ENCODE peak calls at places on chromosome X, in six cellular contexts. C is prostate gland, Y is sigmoid colon, L is vagina, E is A549, B is uterus. I is an unnamed sample.
A peak's percentile ranks its signal among the peaks of the same experiment; 100 is the strongest.

GRCh38 chrX:149982310-149982709 is 44.0 kb upstream of the EOLA2 start:
- DNase-seq in C (no peak), Y (no peak), L (no peak), E (no peak), B (no peak), I (no peak)

GRCh38 chrX:101415180-101416130 is 7.4 kb downstream of the HNRNPH2 start:
- DNase-seq in C (peak; percentile 28), Y (no peak), L (no peak), E (peak; percentile 57), B (peak; percentile 30), I (no peak)

GRCh38 chrX:72372735-72373134 is 67.0 kb upstream of the CITED1 start:
- DNase-seq in C (no peak), Y (no peak), L (no peak), E (no peak), B (no peak), I (no peak)

GRCh38 chrX:94576367-94577004 is 902.5 kb downstream of the FAM133A start:
- DNase-seq in C (no peak), Y (no peak), L (no peak), E (no peak), B (no peak), I (no peak)

GRCh38 chrX:9312922-9313867 is 151.7 kb upstream of the TBL1X start:
- DNase-seq in C (no peak), Y (no peak), L (no peak), E (peak; percentile 7), B (no peak), I (no peak)

GRCh38 chrX:10415704-10416001 is 204.7 kb downstream of the MID1 start:
- DNase-seq in C (no peak), Y (no peak), L (no peak), E (no peak), B (no peak), I (no peak)

GRCh38 chrX:68114573-68115199 is 318.6 kb downstream of the OPHN1 start:
- DNase-seq in C (no peak), Y (no peak), L (no peak), E (no peak), B (no peak), I (no peak)

GRCh38 chrX:129701624-129702069 is 37.1 kb upstream of the XPNPEP2 start:
- DNase-seq in C (no peak), Y (peak; percentile 90), L (no peak), E (no peak), B (peak; percentile 83), I (peak; percentile 72)

GRCh38 chrX:150460781-150461180 is 97.7 kb downstream of the MAMLD1 start:
- DNase-seq in C (no peak), Y (no peak), L (peak; percentile 92), E (no peak), B (no peak), I (no peak)

GRCh38 chrX:41589634-41590270 is 99.0 kb upstream of the GPR34 start:
- DNase-seq in C (no peak), Y (no peak), L (no peak), E (peak; percentile 8), B (no peak), I (no peak)

GRCh38 chrX:7191681-7192110 is 43.7 kb upstream of the PUDP start:
- DNase-seq in C (no peak), Y (no peak), L (no peak), E (no peak), B (no peak), I (no peak)

GRCh38 chrX:13464599-13465275 is 104.7 kb upstream of the EGFL6 start:
- DNase-seq in C (no peak), Y (no peak), L (no peak), E (no peak), B (no peak), I (no peak)

GRCh38 chrX:72716766-72717165 is 2.7 kb upstream of the PHKA1 start:
- DNase-seq in C (no peak), Y (no peak), L (no peak), E (no peak), B (no peak), I (peak; percentile 63)

GRCh38 chrX:71632923-71633657 is 14.8 kb upstream of the CXCR3 start:
- DNase-seq in C (no peak), Y (no peak), L (no peak), E (no peak), B (no peak), I (no peak)

DNA sequence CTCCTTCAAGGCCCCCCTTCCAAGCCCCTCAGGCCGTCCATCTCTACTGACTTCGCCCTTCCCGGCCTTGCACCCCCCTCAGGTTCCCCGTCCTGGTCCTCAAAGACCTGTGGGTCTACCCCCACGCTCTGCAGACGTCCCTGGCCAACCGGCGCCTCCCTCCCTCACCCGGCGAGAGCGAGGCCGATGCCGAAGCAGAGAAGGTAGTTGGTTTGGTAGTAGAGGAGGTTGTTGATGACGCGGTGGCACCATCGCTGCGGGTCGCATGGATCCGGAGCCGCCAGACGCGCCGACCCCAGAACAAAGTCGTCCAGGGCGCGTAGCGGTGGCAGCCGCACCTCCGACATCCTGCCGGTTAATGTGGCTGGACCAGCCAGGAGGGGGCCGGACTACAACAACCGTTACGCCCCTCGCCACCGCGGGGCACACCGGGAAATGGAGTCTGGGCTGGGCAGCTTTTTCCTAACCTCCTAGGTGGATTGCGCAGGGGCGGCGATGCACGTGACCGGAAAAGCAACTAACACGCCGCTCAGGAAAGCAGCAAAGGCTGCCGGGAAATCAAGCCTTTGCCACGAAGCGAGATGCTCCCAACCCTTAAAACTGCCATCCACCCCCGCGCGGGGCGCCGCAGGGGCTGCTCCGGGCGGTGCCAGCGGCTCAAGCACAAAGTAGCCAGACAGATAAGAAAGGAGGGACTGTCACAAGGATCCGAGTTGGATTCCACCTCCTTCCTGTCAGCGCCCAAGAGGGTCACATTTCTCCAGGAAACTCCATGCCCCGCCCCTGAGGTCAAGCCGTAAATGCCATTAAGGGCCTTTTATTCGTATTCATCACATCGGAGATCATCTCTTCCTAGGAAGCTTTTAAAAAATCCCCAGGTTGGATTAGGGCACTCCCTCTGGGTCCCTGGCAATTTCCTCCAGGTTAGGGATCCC is at the start of gene PRAF2:
- DNase-seq in C (peak; percentile 91), Y (peak; percentile 97), L (no peak), E (peak; percentile 94), B (peak; percentile 92), I (peak; percentile 92)
- TF ChIP-seq POLR2A in C (peak; percentile 57), Y (no peak), L (peak; percentile 46), E (peak; percentile 63), B (peak; percentile 66), I (peak; percentile 48)

GRCh38 chrX:136199365-136199764 is 51.8 kb downstream of the MAP7D3 start:
- DNase-seq in C (no peak), Y (no peak), L (no peak), E (no peak), B (no peak), I (no peak)

GRCh38 chrX:136203438-136203837 is 47.8 kb downstream of the MAP7D3 start:
- DNase-seq in C (no peak), Y (no peak), L (no peak), E (no peak), B (no peak), I (no peak)

GRCh38 chrX:136200466-136200865 is 50.7 kb downstream of the MAP7D3 start:
- DNase-seq in C (no peak), Y (no peak), L (no peak), E (peak; percentile 53), B (no peak), I (peak; percentile 46)

GRCh38 chrX:136202889-136203288 is 48.3 kb downstream of the MAP7D3 start:
- DNase-seq in C (no peak), Y (no peak), L (no peak), E (no peak), B (no peak), I (no peak)

DNA sequence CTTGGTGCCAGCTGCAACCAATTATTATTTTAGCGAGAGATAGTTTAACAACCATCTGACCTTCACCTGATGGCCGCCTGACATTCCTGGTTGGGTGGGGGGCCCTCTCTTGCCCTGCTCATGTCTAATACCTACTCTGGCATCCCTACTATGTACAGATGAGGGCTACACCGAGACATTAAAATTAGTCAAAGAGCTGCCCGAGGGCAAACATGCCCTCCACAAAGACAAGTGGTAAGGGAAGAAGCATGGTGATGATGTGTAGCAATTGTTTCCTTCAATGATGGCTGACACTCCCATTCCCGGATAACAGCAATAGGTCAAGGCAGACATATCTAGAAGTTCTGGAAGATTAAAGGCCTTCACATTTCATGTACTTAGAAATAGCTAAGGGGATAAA is 49.6 kb downstream of the MAP7D3 start:
- DNase-seq in C (no peak), Y (no peak), L (no peak), E (no peak), B (no peak), I (no peak)
- H3K4me1 ChIP-seq in C (no peaks in the 10 kb centered on the region), Y (peaks cover 28% of the 10 kb centered on the region), L (peaks cover 31% of the 10 kb centered on the region), E (peaks cover 40% of the 10 kb centered on the region), B (no peaks in the 10 kb centered on the region), I (peaks cover 19% of the 10 kb centered on the region)

DNA sequence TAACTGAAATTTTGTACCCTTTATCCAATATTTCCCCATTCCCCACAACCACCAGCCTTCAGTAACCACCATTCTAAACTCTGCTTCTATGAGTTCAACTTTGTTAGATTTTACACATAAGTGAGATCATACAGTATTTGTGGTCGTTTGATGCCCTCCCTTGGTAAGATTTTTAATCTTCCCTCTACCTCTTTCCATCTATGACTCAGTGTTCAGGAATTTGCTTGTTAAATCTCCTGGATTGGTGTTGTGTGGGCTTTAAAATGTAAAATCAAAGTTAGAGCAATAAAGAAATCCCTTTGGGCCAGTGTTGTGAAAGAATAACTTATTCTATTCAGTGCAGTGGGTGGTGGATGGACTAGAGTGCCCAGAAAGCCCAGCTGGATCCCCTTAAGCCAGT is 37.4 kb downstream of the SLC16A2 start:
- DNase-seq in C (no peak), Y (no peak), L (no peak), E (no peak), B (no peak), I (no peak)
- TF ChIP-seq CTCF in C (no peak), Y (no peak), L (no peak), E (peak; percentile 36), B (no peak), I (no peak)

GRCh38 chrX:16788477-16788876 is 2.2 kb downstream of the TXLNG start:
- DNase-seq in C (no peak), Y (peak; percentile 80), L (no peak), E (no peak), B (peak; percentile 41), I (peak; percentile 17)

GRCh38 chrX:16783452-16783851 is 2.8 kb upstream of the TXLNG start:
- DNase-seq in C (no peak), Y (no peak), L (no peak), E (no peak), B (no peak), I (no peak)

GRCh38 chrX:16785247-16786138 is 773 bp upstream of the TXLNG start:
- DNase-seq in C (peak; percentile 10), Y (peak; percentile 69), L (no peak), E (no peak), B (peak; percentile 25), I (peak; percentile 22)

GRCh38 chrX:16786791-16787735 is 797 bp downstream of the TXLNG start:
- DNase-seq in C (no peak), Y (peak; percentile 74), L (no peak), E (no peak), B (peak; percentile 38), I (no peak)

DNA sequence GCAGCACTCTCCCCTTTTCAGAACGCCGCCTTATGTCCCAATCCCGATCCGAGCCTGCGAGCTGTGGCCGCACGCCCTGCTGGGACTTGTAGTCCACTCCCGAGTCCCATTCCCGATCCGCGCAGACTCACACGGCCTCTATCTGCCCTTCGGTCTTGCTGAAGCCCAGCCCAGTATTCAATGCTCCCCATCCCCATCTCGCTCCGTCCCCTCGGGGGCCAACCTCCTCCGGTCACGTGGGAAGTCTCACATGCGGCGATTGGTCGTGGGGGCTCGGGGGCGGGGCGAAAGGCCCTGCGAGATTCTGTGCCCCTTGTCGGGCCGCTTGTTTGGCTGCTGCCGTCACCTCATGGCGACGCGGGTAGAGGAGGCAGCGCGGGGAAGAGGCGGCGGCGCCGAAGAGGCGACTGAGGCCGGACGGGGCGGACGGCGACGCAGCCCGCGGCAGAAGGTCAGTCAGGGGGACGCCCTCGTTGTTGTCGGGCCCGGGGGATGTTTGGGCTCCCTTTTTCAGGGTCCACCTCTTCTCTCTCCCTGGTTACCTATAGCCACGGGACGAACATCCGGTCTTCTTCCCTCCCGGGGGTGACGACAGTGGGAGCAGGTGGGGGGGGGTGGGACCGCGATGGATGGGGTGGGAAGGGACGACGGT is at the start of gene TXLNG:
- DNase-seq in C (peak; percentile 96), Y (peak; percentile 100), L (peak; percentile 100), E (peak; percentile 86), B (peak; percentile 99), I (peak; percentile 98)
- TF ChIP-seq POLR2A in C (peak; percentile 55), Y (peak; percentile 81), L (peak; percentile 89), E (peak; percentile 79), B (peak; percentile 81), I (peak; percentile 92)